ENCODE peak calls at places on chromosomes 16 and 17, in four cellular contexts. Z is ascending aorta, O is K562, F is Peyer's patch. U is an unnamed sample. For H3K9me3 and H3K4me1, the result is how much of the 10 kb centered on the place peaks cover.

GRCh38 chr16:88927010-88927409 is 50.0 kb downstream of the CBFA2T3 start:
- DNase-seq in O (no peak), Z (no peak), F (no peak), U (no peak)

GRCh38 chr17:35801583-35802224 is 6.3 kb upstream of the MMP28 start:
- DNase-seq in O (peak), F (peak), Z (peak), U (peak)

GRCh38 chr16:27679899-27680298 is 130.0 kb downstream of the KATNIP start:
- DNase-seq in O (no peak), Z (no peak), F (no peak), U (no peak)

GRCh38 chr17:3691539-3692166 is 4.3 kb downstream of the P2RX5 start:
- DNase-seq in Z (no peak), F (no peak), O (peak), U (no peak)

GRCh38 chr16:49378238-49378637 is 4.6 kb downstream of the C16orf78 start:
- DNase-seq in F (no peak), Z (no peak), O (no peak), U (no peak)

GRCh38 chr17:79844869-79845600 is 5.8 kb upstream of the CBX4 start:
- DNase-seq in F (peak), O (peak), Z (no peak), U (peak)

GRCh38 chr17:16463341-16464000 is 28.5 kb downstream of the LRRC75A start:
- DNase-seq in O (no peak), Z (peak), F (peak), U (no peak)

GRCh38 chr17:17104036-17104435 is 61.8 kb downstream of the MPRIP start:
- DNase-seq in O (no peak), F (no peak), Z (no peak), U (no peak)

GRCh38 chr17:44827863-44828262 is 2.2 kb downstream of the GJC1 start:
- DNase-seq in O (no peak), Z (no peak), F (no peak), U (no peak)

GRCh38 chr16:23434380-23434779 is 18.6 kb downstream of the COG7 start:
- DNase-seq in O (peak), F (no peak), Z (no peak), U (peak)

GRCh38 chr16:72946474-72947194 is 101.3 kb downstream of the ZFHX3 start:
- DNase-seq in Z (peak), O (no peak), F (peak), U (no peak)

GRCh38 chr16:67299269-67299668 is 19.9 kb downstream of the PLEKHG4 start:
- DNase-seq in O (no peak), Z (no peak), F (peak), U (no peak)

GRCh38 chr17:6506679-6507231 is 49.6 kb downstream of the PITPNM3 start:
- DNase-seq in F (peak), Z (no peak), O (no peak), U (no peak)

GRCh38 chr16:66549284-66550131 is at the start of gene TK2:
- DNase-seq in O (peak), Z (peak), F (peak), U (peak)

GRCh38 chr16:85304337-85304736 is 192.1 kb upstream of the CIBAR2 start:
- DNase-seq in F (no peak), O (no peak), Z (no peak), U (no peak)

GRCh38 chr17:29653995-29654714 is 31.4 kb upstream of the CORO6 start:
- DNase-seq in O (peak), Z (no peak), F (no peak), U (no peak)

GRCh38 chr16:2096853-2097620 is 38.7 kb downstream of the PKD1 start:
- DNase-seq in F (no peak), Z (no peak), O (no peak), U (no peak)

GRCh38 chr17:63407741-63408330 is 38.3 kb downstream of the CYB561 start:
- DNase-seq in Z (no peak), O (no peak), F (no peak), U (no peak)

GRCh38 chr16:8493885-8494487 is 96.3 kb downstream of the TMEM114 start:
- DNase-seq in Z (no peak), F (no peak), O (no peak), U (no peak)

GRCh38 chr16:3234543-3235541 is at the start of gene ZNF200:
- DNase-seq in F (peak), O (peak), Z (peak), U (peak)

GRCh38 chr17:61328351-61328750 is 71.3 kb upstream of the TBX2 start:
- DNase-seq in F (no peak), O (no peak), Z (no peak), U (no peak)

GRCh38 chr17:64128787-64129514 is 993 bp downstream of the ERN1 start:
- DNase-seq in Z (no peak), O (peak), F (peak), U (no peak)

GRCh38 chr16:67150833-67151396 is at the start of gene B3GNT9:
- DNase-seq in F (peak), Z (peak), O (peak), U (no peak)

GRCh38 chr16:12612598-12613101 is 191.0 kb downstream of the CPPED1 start:
- DNase-seq in Z (no peak), O (peak), F (peak), U (no peak)

GRCh38 chr17:82365586-82366295 is 5.8 kb upstream of the UTS2R start:
- DNase-seq in O (no peak), Z (no peak), F (no peak), U (no peak)

GRCh38 chr16:3599121-3599520 is 12.3 kb downstream of the SLX4 start:
- DNase-seq in O (no peak), F (no peak), Z (no peak), U (no peak)

GRCh38 chr16:65895906-65896305 is 470.6 kb upstream of the CDH5 start:
- DNase-seq in F (no peak), Z (no peak), O (no peak), U (no peak)

GRCh38 chr16:71927383-71927782 is 32.1 kb downstream of the IST1 start:
- DNase-seq in F (peak), O (peak), Z (peak), U (no peak)

GRCh38 chr16:4846503-4846900 is 586 bp downstream of the GLYR1 start:
- DNase-seq in F (peak), Z (peak), O (peak), U (no peak)

GRCh38 chr16:583815-584591 is 5.9 kb upstream of the RAB40C start:
- DNase-seq in O (no peak), Z (no peak), F (no peak), U (no peak)

GRCh38 chr17:69547947-69548346 is 133.4 kb downstream of the MAP2K6 start:
- DNase-seq in F (no peak), Z (no peak), O (no peak), U (no peak)

GRCh38 chr16:18792836-18793433 is 2.8 kb upstream of the RPS15A start:
- DNase-seq in F (no peak), Z (no peak), O (no peak), U (no peak)

GRCh38 chr17:67648032-67648761 is 69.5 kb upstream of the NOL11 start:
- DNase-seq in Z (no peak), F (no peak), O (no peak), U (no peak)

GRCh38 chr17:50046667-50047066 is 9.2 kb upstream of the ITGA3 start:
- DNase-seq in F (no peak), Z (peak), O (no peak), U (no peak)

GRCh38 chr17:47607481-47607880 is 42.2 kb upstream of the KPNB1 start:
- DNase-seq in O (no peak), Z (no peak), F (no peak), U (no peak)

GRCh38 chr17:14469971-14470370 is 169.1 kb downstream of the HS3ST3B1 start:
- DNase-seq in Z (no peak), O (no peak), F (no peak), U (no peak)

GRCh38 chr17:8075574-8076342 is 11.8 kb downstream of the ALOX12B start:
- DNase-seq in Z (no peak), O (no peak), F (no peak), U (no peak)
- H3K9me3 ChIP-seq in Z (under half), O (under half), F (under half), U (under half)

DNA sequence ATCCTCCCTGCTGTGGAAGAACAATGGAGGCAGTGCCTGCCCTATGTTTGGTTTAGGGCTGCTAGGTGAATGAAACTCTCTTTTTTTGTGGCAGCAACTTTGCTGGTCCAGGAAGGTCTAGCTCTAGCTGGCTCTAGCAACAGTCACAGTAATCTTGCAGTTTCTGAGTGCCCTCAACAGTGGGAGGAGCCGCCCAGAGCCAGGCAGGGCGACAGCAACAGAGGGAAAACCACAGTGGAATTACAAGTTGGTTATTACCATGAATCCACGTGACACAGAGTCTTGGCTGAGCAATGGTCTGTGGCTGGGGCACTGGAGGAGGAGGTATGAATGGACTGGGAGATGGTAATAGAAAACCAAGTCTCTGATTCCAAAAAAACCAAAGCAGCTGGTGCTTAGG is 10.3 kb downstream of the HSPB9 start:
- DNase-seq in Z (no peak), F (peak), O (no peak), U (no peak)
- H3K4me1 ChIP-seq in Z (under half), F (under half), O (under half), U (under half)

GRCh38 chr17:27494192-27495091 is 38.2 kb downstream of the KSR1 start:
- DNase-seq in O (no peak), Z (peak), F (peak), U (no peak)

GRCh38 chr17:27495460-27495859 is 39.2 kb downstream of the KSR1 start:
- DNase-seq in F (no peak), Z (no peak), O (no peak), U (no peak)

GRCh38 chr17:27492470-27492869 is 36.2 kb downstream of the KSR1 start:
- DNase-seq in Z (no peak), O (no peak), F (no peak), U (no peak)

GRCh38 chr17:27491713-27492190 is 35.5 kb downstream of the KSR1 start:
- DNase-seq in Z (no peak), F (no peak), O (peak), U (no peak)

GRCh38 chr17:27493088-27493487 is 36.8 kb downstream of the KSR1 start:
- DNase-seq in O (no peak), Z (no peak), F (no peak), U (no peak)
- H3K27ac ChIP-seq in O (no peak), Z (no peak), F (no peak), U (no peak)

GRCh38 chr16:25855818-25856217 is 164.1 kb downstream of the HS3ST4 start:
- DNase-seq in O (no peak), Z (no peak), F (no peak), U (no peak)
- H3K9me3 ChIP-seq in O (under half), Z (under half), F (under half), U (under half)

DNA sequence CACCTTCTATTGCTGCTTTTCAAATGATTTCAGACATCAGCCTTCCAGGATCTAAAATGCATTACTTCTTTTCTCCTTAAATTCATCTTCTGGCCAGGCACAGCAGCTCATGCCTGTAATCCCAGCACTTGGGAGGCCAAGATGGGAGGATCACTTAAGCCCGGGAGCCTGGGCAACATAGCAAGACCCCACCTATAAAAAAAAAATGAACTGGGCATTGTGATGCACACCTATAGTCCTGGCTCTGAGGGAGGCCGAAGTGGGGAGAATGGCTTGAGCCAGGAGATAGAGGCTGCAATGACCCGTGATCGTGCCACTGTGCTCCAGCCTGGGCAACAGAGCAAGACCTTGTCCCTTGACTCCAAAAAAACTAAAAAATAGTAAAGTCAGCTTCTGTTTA is 208.5 kb downstream of the SPECC1 start:
- DNase-seq in F (no peak), Z (no peak), O (no peak), U (no peak)
- H3K4me1 ChIP-seq in F (under half), Z (under half), O (under half), U (under half)